ENCODE peak calls at places on chromosomes 11 and 22, in seven cellular contexts. One of them, this sample, is unnamed.

GRCh38 chr11:126669416-126669815 is 313.9 kb downstream of the ST3GAL4 start:
- DNase-seq in GM12891: no peak
- DNase-seq in NAMALWA: no peak
- DNase-seq in AML-193: no peak
- DNase-seq in NCI-H2029 treated with DMSO at 0.1 percent for 48 hours: no peak
- DNase-seq in AG09309: peak; percentile 44
- DNase-seq in activated CD4-positive, CD25-positive, alpha-beta regulatory T cell: no peak
- DNase-seq in this sample: no peak

GRCh38 chr11:78649361-78650215 is 74.9 kb upstream of the NARS2 start:
- DNase-seq in AML-193: no peak
- DNase-seq in activated CD4-positive, CD25-positive, alpha-beta regulatory T cell: no peak
- DNase-seq in GM12891: no peak
- DNase-seq in NAMALWA: no peak
- DNase-seq in NCI-H2029 treated with DMSO at 0.1 percent for 48 hours: no peak
- DNase-seq in AG09309: no peak
- DNase-seq in this sample: no peak

GRCh38 chr11:68775951-68776388 is 24.6 kb upstream of the TESMIN start:
- DNase-seq in NAMALWA: no peak
- DNase-seq in activated CD4-positive, CD25-positive, alpha-beta regulatory T cell: no peak
- DNase-seq in AML-193: no peak
- DNase-seq in GM12891: no peak
- DNase-seq in NCI-H2029 treated with DMSO at 0.1 percent for 48 hours: no peak
- DNase-seq in AG09309: no peak
- DNase-seq in this sample: no peak

GRCh38 chr11:67389477-67389876 is 2.3 kb upstream of the RAD9A start:
- DNase-seq in AG09309: no peak
- DNase-seq in NAMALWA: peak; percentile 66
- DNase-seq in GM12891: no peak
- DNase-seq in NCI-H2029 treated with DMSO at 0.1 percent for 48 hours: peak; percentile 24
- DNase-seq in activated CD4-positive, CD25-positive, alpha-beta regulatory T cell: peak; percentile 43
- DNase-seq in AML-193: peak; percentile 18
- DNase-seq in this sample: no peak

GRCh38 chr11:125903753-125904659 is at the start of gene DDX25:
- DNase-seq in AG09309: no peak
- DNase-seq in AML-193: no peak
- DNase-seq in NCI-H2029 treated with DMSO at 0.1 percent for 48 hours: no peak
- DNase-seq in GM12891: no peak
- DNase-seq in NAMALWA: no peak
- DNase-seq in activated CD4-positive, CD25-positive, alpha-beta regulatory T cell: no peak
- DNase-seq in this sample: no peak

GRCh38 chr11:66970808-66971442 is 4.2 kb upstream of the C11orf86 start:
- DNase-seq in NAMALWA: no peak
- DNase-seq in GM12891: no peak
- DNase-seq in AG09309: peak; percentile 100
- DNase-seq in AML-193: peak; percentile 62
- DNase-seq in NCI-H2029 treated with DMSO at 0.1 percent for 48 hours: no peak
- DNase-seq in activated CD4-positive, CD25-positive, alpha-beta regulatory T cell: no peak
- DNase-seq in this sample: no peak

GRCh38 chr11:68912254-68912653 is 8.6 kb downstream of the IGHMBP2 start:
- DNase-seq in AG09309: no peak
- DNase-seq in GM12891: no peak
- DNase-seq in AML-193: no peak
- DNase-seq in NAMALWA: no peak
- DNase-seq in activated CD4-positive, CD25-positive, alpha-beta regulatory T cell: no peak
- DNase-seq in NCI-H2029 treated with DMSO at 0.1 percent for 48 hours: no peak
- DNase-seq in this sample: no peak

GRCh38 chr22:37011472-37011871 is 7.8 kb downstream of the TST start:
- DNase-seq in NAMALWA: no peak
- DNase-seq in NCI-H2029 treated with DMSO at 0.1 percent for 48 hours: no peak
- DNase-seq in activated CD4-positive, CD25-positive, alpha-beta regulatory T cell: no peak
- DNase-seq in AG09309: no peak
- DNase-seq in GM12891: no peak
- DNase-seq in AML-193: no peak
- DNase-seq in this sample: no peak

GRCh38 chr22:33920927-33921575 is 775 bp upstream of the LARGE1 start:
- DNase-seq in AG09309: peak; percentile 82
- DNase-seq in NCI-H2029 treated with DMSO at 0.1 percent for 48 hours: peak; percentile 78
- DNase-seq in AML-193: no peak
- DNase-seq in activated CD4-positive, CD25-positive, alpha-beta regulatory T cell: peak; percentile 67
- DNase-seq in GM12891: peak; percentile 86
- DNase-seq in NAMALWA: peak; percentile 94
- DNase-seq in this sample: peak; percentile 90

GRCh38 chr11:47272706-47273105 is 2.8 kb downstream of the MADD start:
- DNase-seq in AML-193: peak; percentile 55
- DNase-seq in AG09309: no peak
- DNase-seq in NCI-H2029 treated with DMSO at 0.1 percent for 48 hours: no peak
- DNase-seq in GM12891: no peak
- DNase-seq in activated CD4-positive, CD25-positive, alpha-beta regulatory T cell: no peak
- DNase-seq in NAMALWA: peak; percentile 47
- DNase-seq in this sample: no peak

GRCh38 chr22:44994399-44995281 is 15.2 kb downstream of the PHF21B start:
- DNase-seq in AML-193: no peak
- DNase-seq in AG09309: no peak
- DNase-seq in activated CD4-positive, CD25-positive, alpha-beta regulatory T cell: no peak
- DNase-seq in NCI-H2029 treated with DMSO at 0.1 percent for 48 hours: no peak
- DNase-seq in NAMALWA: no peak
- DNase-seq in GM12891: no peak
- DNase-seq in this sample: no peak

GRCh38 chr11:102171101-102171500 is 60.9 kb downstream of the YAP1 start:
- DNase-seq in AG09309: no peak
- DNase-seq in NCI-H2029 treated with DMSO at 0.1 percent for 48 hours: no peak
- DNase-seq in AML-193: no peak
- DNase-seq in activated CD4-positive, CD25-positive, alpha-beta regulatory T cell: no peak
- DNase-seq in GM12891: no peak
- DNase-seq in NAMALWA: no peak
- DNase-seq in this sample: no peak

GRCh38 chr11:533586-534196 is 1.7 kb downstream of the HRAS start:
- DNase-seq in AG09309: no peak
- DNase-seq in AML-193: no peak
- DNase-seq in NCI-H2029 treated with DMSO at 0.1 percent for 48 hours: no peak
- DNase-seq in NAMALWA: no peak
- DNase-seq in GM12891: no peak
- DNase-seq in activated CD4-positive, CD25-positive, alpha-beta regulatory T cell: no peak
- DNase-seq in this sample: no peak

GRCh38 chr11:120280566-120281160 is 40.7 kb downstream of the POU2F3 start:
- DNase-seq in NCI-H2029 treated with DMSO at 0.1 percent for 48 hours: no peak
- DNase-seq in AG09309: no peak
- DNase-seq in activated CD4-positive, CD25-positive, alpha-beta regulatory T cell: no peak
- DNase-seq in NAMALWA: no peak
- DNase-seq in GM12891: no peak
- DNase-seq in AML-193: no peak
- DNase-seq in this sample: no peak